ENCODE peak calls at places on chromosomes 5 and 9, in seven cellular contexts. S, Q, M, T, Y, V and D are unnamed samples.

GRCh38 chr9:100601216-100601615 is 23.3 kb downstream of the CAVIN4 start:
- DNase-seq in S (no peak), T (no peak), Y (no peak), V (no peak), M (peak; percentile 52), Q (peak; percentile 16), D (peak; percentile 83)

GRCh38 chr9:36842560-36843530 is 191.2 kb downstream of the PAX5 start:
- DNase-seq in T (no peak), Q (no peak), Y (no peak), V (no peak), S (no peak), M (no peak), D (peak; percentile 29)

GRCh38 chr5:41270423-41271251 is 57.3 kb upstream of the C6 start:
- DNase-seq in Q (no peak), S (no peak), M (no peak), V (peak; percentile 46), Y (no peak), T (peak; percentile 71), D (peak; percentile 29)

GRCh38 chr9:77803423-77803822 is 155.3 kb upstream of the GNA14 start:
- DNase-seq in Y (no peak), M (no peak), S (no peak), Q (no peak), V (no peak), T (no peak), D (no peak)

GRCh38 chr5:99104538-99105132 is 175.8 kb upstream of the CHD1 start:
- DNase-seq in T (no peak), S (no peak), M (no peak), Q (peak; percentile 31), V (no peak), Y (no peak), D (peak; percentile 22)

GRCh38 chr9:4674783-4675182 is 4.6 kb upstream of the CDC37L1 start:
- DNase-seq in T (no peak), Q (no peak), S (no peak), M (no peak), V (no peak), Y (no peak), D (no peak)

GRCh38 chr5:40736103-40736875 is 19.5 kb downstream of the TTC33 start:
- DNase-seq in S (no peak), V (no peak), Y (no peak), M (no peak), T (no peak), Q (peak; percentile 56), D (no peak)

GRCh38 chr5:108481355-108481931 is 99.5 kb upstream of the FBXL17 start:
- DNase-seq in V (no peak), M (no peak), S (no peak), Q (no peak), Y (no peak), T (no peak), D (peak; percentile 50)

GRCh38 chr9:131258186-131258585 is 18.1 kb downstream of the FAM78A start:
- DNase-seq in Y (no peak), Q (no peak), V (no peak), S (no peak), T (no peak), M (no peak), D (no peak)

GRCh38 chr9:104868687-104869404 is 59.1 kb downstream of the ABCA1 start:
- DNase-seq in Q (no peak), S (no peak), M (peak; percentile 47), V (peak; percentile 85), T (peak; percentile 88), Y (no peak), D (peak; percentile 64)

GRCh38 chr9:108934323-108934885 is at the start of gene ABITRAM:
- DNase-seq in M (peak; percentile 62), V (peak; percentile 72), T (peak; percentile 86), S (peak; percentile 86), Y (peak; percentile 78), Q (peak; percentile 84), D (peak; percentile 80)

DNA sequence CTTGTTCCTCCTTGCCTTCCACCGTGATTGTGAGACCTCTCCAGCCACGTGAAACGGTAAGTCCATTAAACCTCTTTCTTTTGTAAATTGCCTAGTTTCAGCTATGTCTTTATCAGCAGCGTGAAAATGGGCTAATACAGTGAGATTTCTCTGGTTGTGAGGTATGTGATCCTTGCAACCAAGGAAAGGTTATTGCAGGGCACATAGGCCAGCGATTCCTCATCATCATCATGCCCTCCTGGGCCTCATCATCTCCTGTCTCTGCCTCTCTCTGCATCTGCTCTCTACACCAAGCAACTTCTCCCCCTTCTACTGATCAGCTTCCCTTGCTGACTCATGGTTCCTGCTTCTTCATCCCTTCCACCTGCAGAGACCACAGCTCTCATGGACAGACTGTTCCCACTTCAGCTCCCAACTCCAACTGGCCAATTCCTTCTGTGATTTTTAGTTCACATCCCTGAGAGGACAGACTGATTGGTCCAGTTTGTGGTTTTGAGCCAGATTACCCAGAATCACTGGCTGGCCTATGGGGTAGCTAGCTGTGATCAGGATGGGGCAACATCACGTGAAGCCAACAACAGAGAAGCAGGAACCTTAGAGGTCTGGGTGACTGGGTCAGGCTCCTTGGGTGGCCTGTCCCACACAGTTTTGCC is 53.1 kb downstream of the LIX1 start:
- DNase-seq in M (no peak), Y (no peak), T (no peak), S (no peak), V (no peak), Q (no peak), D (no peak)
- H3K27me3 ChIP-seq in M (no peaks in the 10 kb centered on the region), Y (no peaks in the 10 kb centered on the region), T (no peaks in the 10 kb centered on the region), S (no peaks in the 10 kb centered on the region), V (no peaks in the 10 kb centered on the region), Q (peaks cover 8% of the 10 kb centered on the region), D (no peaks in the 10 kb centered on the region)

GRCh38 chr9:86663905-86664304 is 283.4 kb downstream of the GAS1 start:
- DNase-seq in V (no peak), M (no peak), Y (no peak), T (no peak), S (no peak), Q (no peak), D (no peak)

GRCh38 chr9:86662890-86663468 is 284.3 kb downstream of the GAS1 start:
- DNase-seq in S (no peak), Y (no peak), V (no peak), M (no peak), Q (no peak), T (no peak), D (no peak)

GRCh38 chr9:86667307-86667706 is 280.0 kb downstream of the GAS1 start:
- DNase-seq in M (no peak), Q (no peak), Y (no peak), V (no peak), T (no peak), S (no peak), D (no peak)

GRCh38 chr9:86668488-86668887 is 278.8 kb downstream of the GAS1 start:
- DNase-seq in Q (no peak), V (no peak), M (no peak), S (no peak), Y (no peak), T (no peak), D (no peak)

DNA sequence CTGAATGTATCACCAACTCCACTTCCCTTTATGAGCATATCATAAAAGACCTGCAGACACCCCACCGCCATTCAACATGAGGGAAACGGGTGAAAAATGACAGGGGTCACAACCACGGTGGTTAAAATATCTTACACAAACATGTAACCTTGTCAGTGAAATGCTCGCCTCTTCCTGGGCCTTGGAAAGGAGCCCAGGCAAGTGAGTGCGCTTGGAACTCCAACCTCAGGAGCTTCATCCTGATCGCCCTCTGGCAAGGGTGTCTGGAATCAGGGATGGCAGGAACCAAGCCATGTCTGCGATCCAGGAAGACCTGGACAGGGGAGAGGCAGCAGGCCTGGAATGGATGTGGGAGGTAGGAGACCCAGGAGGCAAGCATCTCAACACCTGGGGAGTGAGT is 282.7 kb downstream of the GAS1 start:
- DNase-seq in Q (no peak), Y (no peak), S (no peak), M (no peak), V (no peak), T (no peak), D (no peak)
- H3K27me3 ChIP-seq in Q (no peaks in the 10 kb centered on the region), Y (no peaks in the 10 kb centered on the region), S (no peaks in the 10 kb centered on the region), M (no peaks in the 10 kb centered on the region), V (no peaks in the 10 kb centered on the region), T (no peaks in the 10 kb centered on the region), D (peaks cover 3% of the 10 kb centered on the region)

GRCh38 chr5:135030691-135031145 is 3.3 kb downstream of the PITX1 start:
- DNase-seq in M (no peak), V (no peak), Q (no peak), S (no peak), T (no peak), Y (no peak), D (no peak)
- H3K27me3 ChIP-seq in M (peaks cover 16% of the 10 kb centered on the region), V (peaks cover 26% of the 10 kb centered on the region), Q (peaks cover 20% of the 10 kb centered on the region), S (peaks cover 65% of the 10 kb centered on the region), T (peaks cover 95% of the 10 kb centered on the region), Y (peaks cover 22% of the 10 kb centered on the region), D (no peaks in the 10 kb centered on the region)

DNA sequence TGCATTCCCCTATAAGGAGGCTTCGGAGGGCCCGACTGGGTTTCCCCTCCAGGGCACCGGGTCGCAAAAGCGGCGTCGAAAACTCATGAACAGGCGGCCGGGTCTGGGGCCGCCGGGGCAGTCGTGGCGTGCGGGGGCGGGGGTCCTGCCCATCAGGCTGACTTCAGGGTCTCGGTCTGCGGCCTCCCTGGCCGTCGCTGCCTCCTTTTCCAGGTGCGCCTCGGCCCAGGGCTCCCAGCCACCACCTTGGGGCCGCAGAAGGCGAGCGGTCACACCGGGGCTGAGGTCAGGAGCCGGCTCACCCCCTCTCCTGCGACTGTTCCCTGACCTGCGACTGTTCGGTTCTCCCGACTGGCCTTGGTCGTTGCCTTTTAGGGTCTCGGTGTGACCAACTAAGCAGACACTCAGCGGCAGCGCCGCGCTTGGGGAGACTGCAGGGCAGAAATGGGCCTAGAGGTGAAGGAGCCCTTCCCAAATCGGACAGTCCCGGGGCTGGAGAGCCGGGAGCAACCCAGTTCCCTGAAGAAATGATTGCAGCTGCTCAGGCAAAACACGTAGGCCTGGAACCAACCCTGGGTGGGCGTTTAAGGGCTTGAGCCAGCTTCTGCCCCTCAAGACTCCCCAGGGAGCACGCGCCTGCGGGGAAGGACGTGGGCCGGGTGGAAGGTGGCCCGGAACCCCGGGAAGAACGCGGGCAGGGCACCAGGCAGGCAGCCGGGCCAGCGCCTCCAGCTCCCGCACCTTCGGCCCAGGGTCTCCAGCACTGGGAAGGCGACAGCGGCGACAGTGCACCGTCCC is 11.2 kb downstream of the IRX2 start:
- DNase-seq in S (no peak), V (no peak), Q (no peak), T (no peak), M (no peak), Y (no peak), D (no peak)
- H3K27me3 ChIP-seq in S (peaks cover 34% of the 10 kb centered on the region), V (peaks cover 4% of the 10 kb centered on the region), Q (peaks cover 24% of the 10 kb centered on the region), T (peaks cover 99% of the 10 kb centered on the region), M (peaks cover 5% of the 10 kb centered on the region), Y (peaks cover 11% of the 10 kb centered on the region), D (no peaks in the 10 kb centered on the region)

GRCh38 chr9:113317777-113318176 is 14.6 kb upstream of the RNF183 start:
- DNase-seq in M (no peak), S (no peak), Y (no peak), V (no peak), Q (no peak), T (no peak), D (no peak)
- H3K27me3 ChIP-seq in M (no peaks in the 10 kb centered on the region), S (no peaks in the 10 kb centered on the region), Y (no peaks in the 10 kb centered on the region), V (no peaks in the 10 kb centered on the region), Q (no peaks in the 10 kb centered on the region), T (no peaks in the 10 kb centered on the region), D (no peaks in the 10 kb centered on the region)